ENCODE peak calls at places on chromosomes 4 and X, in seven cellular contexts. Z is ecto neural progenitor cell; U is left lung; K is type B pancreatic cell; C is AML-193; M is AG04449; J is CD8-positive, alpha-beta memory T cell. B is an unnamed sample.

GRCh38 chrX:153445856-153446635 is at the start of gene TREX2:
- DNase-seq in Z (no peak), U (no peak), K (no peak), C (no peak), M (no peak), J (no peak), B (no peak)

GRCh38 chrX:71627588-71628404 is 9.5 kb upstream of the CXCR3 start:
- DNase-seq in Z (no peak), U (no peak), K (no peak), C (no peak), M (no peak), J (no peak), B (no peak)

GRCh38 chr4:52552778-52553177 is 106.3 kb downstream of the USP46 start:
- DNase-seq in Z (no peak), U (no peak), K (no peak), C (no peak), M (no peak), J (no peak), B (no peak)

GRCh38 chrX:141405486-141405877 is 163.2 kb upstream of the SPANXC start:
- DNase-seq in Z (no peak), U (no peak), K (no peak), C (no peak), M (no peak), J (no peak), B (no peak)

GRCh38 chr4:101599620-101600019 is 190.9 kb upstream of the BANK1 start:
- DNase-seq in Z (no peak), U (no peak), K (no peak), C (no peak), M (no peak), J (no peak), B (no peak)

GRCh38 chrX:3526749-3527148 is 180.3 kb upstream of the MXRA5 start:
- DNase-seq in Z (no peak), U (no peak), K (no peak), C (no peak), M (no peak), J (no peak), B (no peak)

GRCh38 chr4:1815997-1816860 is 23.1 kb downstream of the FGFR3 start:
- DNase-seq in Z (no peak), U (no peak), K (no peak), C (no peak), M (no peak), J (no peak), B (no peak)

GRCh38 chrX:53073115-53073581 is 9.0 kb upstream of the TSPYL2 start:
- DNase-seq in Z (no peak), U (no peak), K (no peak), C (no peak), M (no peak), J (no peak), B (no peak)

GRCh38 chr4:94532016-94532789 is 80.5 kb downstream of the PDLIM5 start:
- DNase-seq in Z (no peak), U (no peak), K (no peak), C (no peak), M (no peak), J (no peak), B (no peak)

GRCh38 chrX:103910371-103910770 is 52.1 kb upstream of the TMSB15B start:
- DNase-seq in Z (no peak), U (no peak), K (no peak), C (no peak), M (no peak), J (no peak), B (no peak)

GRCh38 chr4:26238426-26238781 is 82.4 kb upstream of the RBPJ start:
- DNase-seq in Z (no peak), U (no peak), K (no peak), C (no peak), M (no peak), J (no peak), B (no peak)